ENCODE peak calls at places on chromosomes 4 and X, in ten cellular contexts. X is pancreas, B is suprapubic skin, Z is AG04450, N is mucosa of descending colon, K is psoas muscle, W is tibial nerve, L is ascending aorta, C is GM06990, G is astrocyte of the spinal cord. A is an unnamed sample.

GRCh38 chr4:2574863-2575262 is 38.4 kb downstream of the FAM193A start:
- DNase-seq in L (no peak), G (no peak), X (no peak), N (no peak), B (no peak), W (no peak), Z (no peak), C (no peak), K (no peak), A (no peak)

GRCh38 chr4:148831945-148832344 is 389.7 kb upstream of the NR3C2 start:
- DNase-seq in X (no peak), C (no peak), K (no peak), W (no peak), N (no peak), L (no peak), B (no peak), Z (peak), G (peak), A (peak)

GRCh38 chr4:42330291-42330690 is 67.0 kb upstream of the SHISA3 start:
- DNase-seq in B (no peak), N (no peak), X (no peak), K (no peak), C (no peak), L (no peak), G (no peak), W (no peak), Z (no peak), A (no peak)

GRCh38 chr4:36285784-36286480 is 4.5 kb downstream of the DTHD1 start:
- DNase-seq in W (no peak), K (no peak), L (no peak), C (peak), X (no peak), B (no peak), Z (no peak), G (no peak), N (no peak), A (no peak)

GRCh38 chr4:173413043-173413442 is 14.1 kb upstream of the SCRG1 start:
- DNase-seq in N (no peak), W (no peak), G (peak), L (no peak), K (no peak), B (no peak), C (no peak), Z (no peak), X (no peak), A (peak)

GRCh38 chr4:28784188-28784587 is 1923.5 kb downstream of the STIM2 start:
- DNase-seq in W (no peak), K (no peak), L (no peak), Z (no peak), B (no peak), X (no peak), C (no peak), N (no peak), G (no peak), A (no peak)

GRCh38 chr4:17884063-17884462 is 73.3 kb downstream of the NCAPG start:
- DNase-seq in Z (peak), L (no peak), G (peak), K (no peak), W (no peak), B (no peak), C (no peak), X (no peak), N (no peak), A (peak)

GRCh38 chr4:8427761-8428287 is 12.7 kb downstream of the ACOX3 start:
- DNase-seq in L (no peak), Z (no peak), N (no peak), W (no peak), B (no peak), K (no peak), X (peak), C (no peak), G (peak), A (peak)

GRCh38 chrX:56221101-56221500 is 11.1 kb upstream of the KLF8 start:
- DNase-seq in W (no peak), C (no peak), Z (no peak), K (no peak), G (no peak), B (no peak), X (no peak), L (no peak), N (no peak), A (no peak)

GRCh38 chrX:65926095-65927019 is 113.5 kb downstream of the VSIG4 start:
- DNase-seq in C (peak), B (no peak), G (no peak), X (no peak), W (no peak), K (no peak), Z (no peak), N (no peak), L (no peak), A (no peak)

GRCh38 chr4:88575222-88575621 is 17.1 kb upstream of the HERC3 start:
- DNase-seq in C (no peak), G (no peak), Z (no peak), K (no peak), W (no peak), N (no peak), B (no peak), X (no peak), L (no peak), A (no peak)

GRCh38 chr4:114599231-114600065 is 841 bp downstream of the UGT8 start:
- DNase-seq in L (no peak), K (no peak), C (peak), B (no peak), Z (no peak), X (peak), N (peak), W (no peak), G (peak), A (no peak)

GRCh38 chr4:69485130-69485529 is 10.6 kb downstream of the UGT2B4 start:
- DNase-seq in K (no peak), G (no peak), L (no peak), Z (no peak), X (no peak), C (no peak), B (no peak), W (no peak), N (no peak), A (no peak)

GRCh38 chr4:173528378-173529321 is 1.4 kb downstream of the HAND2 start:
- DNase-seq in C (no peak), K (peak), L (no peak), X (peak), W (no peak), B (no peak), Z (no peak), N (no peak), G (no peak), A (peak)

GRCh38 chr4:120808475-120809141 is 113.9 kb downstream of the PRDM5 start:
- DNase-seq in Z (no peak), C (no peak), X (peak), B (no peak), G (no peak), W (no peak), N (no peak), L (no peak), K (peak), A (no peak)

GRCh38 chr4:120815361-120815760 is 107.2 kb downstream of the PRDM5 start:
- DNase-seq in B (no peak), G (no peak), W (no peak), X (no peak), C (no peak), K (no peak), L (no peak), Z (no peak), N (no peak), A (no peak)

GRCh38 chr4:120812216-120812615 is 110.3 kb downstream of the PRDM5 start:
- DNase-seq in K (no peak), X (no peak), L (no peak), G (no peak), Z (no peak), W (no peak), C (no peak), N (no peak), B (no peak), A (no peak)

GRCh38 chr4:120809518-120809917 is 113.0 kb downstream of the PRDM5 start:
- DNase-seq in L (no peak), K (no peak), G (no peak), N (no peak), C (no peak), X (no peak), B (no peak), W (no peak), Z (no peak), A (no peak)
- TF ChIP-seq CTCF in L (no peak), K (peak), G (peak), N (no peak), C (peak), X (no peak), B (no peak), W (no peak), Z (peak), A (peak)

GRCh38 chr4:185421366-185422124 is 4.2 kb downstream of the UFSP2 start:
- DNase-seq in N (no peak), Z (peak), B (no peak), L (no peak), W (no peak), C (no peak), X (no peak), K (no peak), G (peak), A (peak)
- H3K4me3 ChIP-seq in N (no peak), Z (no peak), B (no peak), L (no peak), W (no peak), C (no peak), X (no peak), K (no peak), G (no peak), A (no peak)

DNA sequence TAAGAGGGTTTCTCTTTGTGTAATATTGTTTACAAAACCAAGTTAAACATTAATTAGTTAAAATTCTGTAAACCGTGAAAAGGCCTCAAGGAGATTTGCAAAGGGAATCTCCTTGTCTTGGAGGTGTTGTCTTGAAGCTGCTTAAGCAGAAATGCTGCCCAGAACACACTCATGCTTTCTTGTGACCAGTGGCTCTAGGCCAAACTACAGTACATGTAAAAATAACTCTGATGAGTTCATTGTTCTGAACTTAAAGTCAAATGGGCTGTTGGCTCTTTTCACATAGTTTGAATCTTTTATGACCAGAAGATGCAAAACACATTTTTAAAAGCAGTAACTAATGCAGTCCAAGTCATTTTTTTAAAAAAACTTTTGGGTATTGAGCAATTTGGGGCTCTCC is 112.5 kb upstream of the ATXN3L start:
- DNase-seq in B (peak), W (peak), G (peak), L (no peak), N (no peak), Z (peak), K (no peak), X (no peak), C (no peak), A (peak)
- TF ChIP-seq CTCF in B (no peak), W (no peak), G (no peak), L (no peak), N (no peak), Z (no peak), K (no peak), X (no peak), C (no peak), A (no peak)

GRCh38 chrX:45774961-45775360 is 574.3 kb upstream of the DIPK2B start:
- DNase-seq in L (no peak), Z (no peak), B (no peak), G (peak), K (no peak), W (no peak), C (no peak), X (no peak), N (no peak), A (peak)
- H3K4me3 ChIP-seq in L (no peak), Z (no peak), B (no peak), G (no peak), K (no peak), W (no peak), C (no peak), X (no peak), N (no peak), A (peak)

GRCh38 chr4:182448281-182449151 is 205.3 kb downstream of the TENM3 start:
- DNase-seq in X (peak), N (peak), Z (peak), C (peak), L (peak), K (peak), G (peak), W (peak), B (peak), A (peak)
- TF ChIP-seq CTCF in X (no peak), N (no peak), Z (no peak), C (no peak), L (no peak), K (no peak), G (no peak), W (peak), B (no peak), A (no peak)

GRCh38 chrX:137569470-137569891 is 3.6 kb downstream of the ZIC3 start:
- DNase-seq in C (no peak), Z (no peak), B (no peak), N (no peak), G (no peak), L (no peak), X (no peak), K (no peak), W (no peak), A (no peak)
- H3K4me3 ChIP-seq in C (no peak), Z (no peak), B (peak), N (no peak), G (peak), L (no peak), X (no peak), K (no peak), W (no peak), A (no peak)

DNA sequence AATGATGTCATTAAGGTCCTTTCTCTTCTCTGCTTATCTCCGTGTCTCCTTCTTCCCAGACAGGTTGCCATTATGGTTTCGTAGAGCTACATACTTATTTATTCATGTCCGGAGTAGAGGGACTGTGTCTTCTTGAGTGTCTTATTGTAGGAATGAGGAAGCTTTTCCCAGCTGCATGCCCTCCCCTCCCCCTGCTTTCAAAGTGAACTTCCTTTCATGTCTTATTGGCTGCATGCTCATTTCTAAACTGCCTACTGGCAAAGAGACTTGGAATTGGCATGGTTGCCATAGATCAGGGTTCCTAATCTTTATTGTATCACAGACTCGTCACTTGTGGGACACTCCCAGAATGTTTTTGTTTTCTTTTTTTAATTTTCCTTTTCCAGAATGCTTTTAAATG is 15.4 kb downstream of the VAMP7 start:
- DNase-seq in Z (no peak), G (no peak), C (no peak), L (no peak), K (no peak), N (no peak), X (no peak), B (no peak), W (no peak), A (no peak)
- TF ChIP-seq CTCF in Z (no peak), G (no peak), C (no peak), L (no peak), K (no peak), N (no peak), X (no peak), B (no peak), W (no peak), A (no peak)